ENCODE peak calls at places on chromosomes 2 and 18, in six cellular contexts. K, C, L, X, V and R are unnamed samples.
A peak's percentile ranks its signal among the peaks of the same experiment; 100 is the strongest.

GRCh38 chr2:240538031-240538780 is 19.6 kb downstream of the ANKMY1 start:
- DNase-seq in V (no peak), X (no peak), L (no peak), K (no peak), C (peak; percentile 20), R (no peak)

GRCh38 chr2:239266779-239267410 is 133.9 kb downstream of the HDAC4 start:
- DNase-seq in C (no peak), L (no peak), K (no peak), V (peak; percentile 38), X (no peak), R (no peak)

GRCh38 chr2:232512557-232512956 is 7.6 kb upstream of the PRSS56 start:
- DNase-seq in V (no peak), X (no peak), C (no peak), L (no peak), K (no peak), R (no peak)

GRCh38 chr2:131027566-131028528 is 65.4 kb downstream of the FAM168B start:
- DNase-seq in C (peak; percentile 19), X (no peak), V (no peak), K (no peak), L (no peak), R (no peak)

GRCh38 chr18:26655614-26656400 is 107.5 kb upstream of the KCTD1 start:
- DNase-seq in V (peak; percentile 68), C (peak; percentile 89), L (no peak), K (no peak), X (peak; percentile 59), R (peak; percentile 56)

GRCh38 chr2:121869873-121870272 is 114.4 kb downstream of the TSN start:
- DNase-seq in L (no peak), V (no peak), K (no peak), C (no peak), X (no peak), R (no peak)

GRCh38 chr2:183903026-183903425 is 695.3 kb upstream of the ZNF804A start:
- DNase-seq in C (no peak), L (no peak), X (peak; percentile 71), V (no peak), K (no peak), R (no peak)

GRCh38 chr18:596288-596881 is 403 bp upstream of the CLUL1 start:
- DNase-seq in C (peak; percentile 88), X (peak; percentile 61), L (no peak), V (no peak), K (no peak), R (peak; percentile 13)

GRCh38 chr2:53130441-53130943 is 637.1 kb upstream of the CHAC2 start:
- DNase-seq in L (no peak), C (no peak), K (peak; percentile 40), X (peak; percentile 88), V (no peak), R (no peak)

GRCh38 chr2:238391042-238391441 is 35.7 kb upstream of the ASB1 start:
- DNase-seq in V (no peak), L (no peak), X (no peak), C (no peak), K (no peak), R (no peak)

GRCh38 chr18:26806224-26806623 is 59.3 kb downstream of the AQP4 start:
- DNase-seq in V (no peak), C (no peak), K (no peak), X (no peak), L (no peak), R (no peak)

DNA sequence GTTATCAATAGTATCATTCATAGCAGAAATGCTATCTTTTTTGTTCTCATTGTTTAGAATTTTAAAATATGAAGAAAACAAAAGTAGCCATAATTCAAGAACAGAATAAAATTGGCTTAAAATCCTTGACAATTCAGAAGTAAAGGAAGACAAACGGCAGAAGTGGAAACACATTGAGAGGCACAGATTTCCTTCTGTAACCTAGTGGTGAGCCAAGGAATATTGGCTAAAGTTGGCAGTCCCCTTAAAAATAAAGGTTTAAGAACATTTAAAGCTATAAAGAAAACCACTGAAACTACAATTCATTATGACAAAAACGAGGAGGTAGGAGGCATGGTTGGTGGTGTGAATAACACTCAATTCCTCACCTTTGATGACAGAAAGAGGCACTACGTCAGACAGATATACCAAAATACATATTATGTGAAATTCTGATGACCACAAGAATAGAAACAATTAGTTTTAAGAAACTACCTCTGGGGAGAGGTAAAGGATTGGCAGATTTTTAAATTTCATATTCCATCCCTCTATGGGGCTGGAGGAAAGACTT is 42.3 kb downstream of the SFT2D3 start:
- DNase-seq in V (no peak), X (no peak), C (no peak), K (no peak), L (no peak), R (no peak)
- TF ChIP-seq CTCF in V (no peak), X (no peak), C (peak; percentile 66), K (no peak), L (no peak), R (no peak)

DNA sequence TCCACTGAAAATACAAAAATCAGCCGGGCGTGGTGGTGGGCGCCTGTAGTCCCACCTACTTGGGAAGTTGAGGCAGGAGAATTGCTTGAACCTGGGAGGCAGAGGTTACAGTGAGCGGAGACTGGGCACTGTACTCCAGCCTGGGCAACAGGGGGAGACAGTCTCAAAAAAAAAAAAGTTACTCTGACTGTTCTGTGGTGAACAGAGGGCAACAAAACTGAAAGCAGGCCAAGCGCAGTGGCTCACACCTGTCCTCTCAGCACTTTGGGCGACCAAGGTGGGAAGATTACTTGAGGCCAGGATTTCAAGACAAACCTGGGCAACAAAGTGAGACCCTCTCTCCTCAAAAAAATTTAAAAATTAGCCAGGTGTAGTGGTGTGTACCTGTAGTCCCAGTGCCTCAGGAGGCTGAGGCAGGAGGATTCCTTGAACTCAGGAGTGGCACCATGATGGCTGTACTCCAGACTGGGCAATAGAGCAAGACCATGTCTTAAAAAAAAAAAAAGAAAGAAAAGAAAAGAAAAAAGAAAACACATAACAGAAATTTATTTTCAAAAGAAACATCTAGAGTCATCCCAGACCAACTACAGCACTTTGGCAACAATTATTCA is 13.6 kb upstream of the RTN4 start:
- DNase-seq in L (no peak), K (no peak), C (no peak), X (no peak), V (no peak), R (no peak)
- TF ChIP-seq CTCF in L (no peak), K (no peak), C (peak; percentile 64), X (no peak), V (no peak), R (no peak)

GRCh38 chr2:35873921-35874320 is 481.7 kb upstream of the CRIM1 start:
- DNase-seq in L (no peak), K (no peak), C (no peak), V (no peak), X (peak; percentile 12), R (no peak)
- TF ChIP-seq CTCF in L (no peak), K (no peak), C (peak; percentile 60), V (no peak), X (peak; percentile 36), R (no peak)

DNA sequence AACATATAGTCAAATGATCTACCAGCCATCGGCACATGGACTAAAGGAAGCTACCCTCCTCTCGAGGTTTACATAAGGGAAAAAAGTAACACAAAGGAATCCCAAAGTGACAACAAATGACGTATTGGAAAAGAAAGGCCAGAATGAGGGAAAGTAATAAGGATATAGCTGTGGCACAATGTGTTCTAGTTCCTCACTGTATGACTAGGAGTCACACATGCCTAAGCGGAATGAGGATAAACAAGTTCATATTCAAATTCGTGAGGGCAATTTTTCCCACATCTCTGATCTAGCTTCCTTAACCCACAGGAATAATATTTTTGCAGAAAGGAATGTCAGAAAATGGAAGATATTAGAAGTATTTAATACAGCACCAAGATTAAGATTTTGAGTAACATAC is 162.3 kb upstream of the PID1 start:
- DNase-seq in L (no peak), V (no peak), K (no peak), X (no peak), C (no peak), R (no peak)
- TF ChIP-seq CTCF in L (no peak), V (no peak), K (no peak), X (no peak), C (no peak), R (no peak)

DNA sequence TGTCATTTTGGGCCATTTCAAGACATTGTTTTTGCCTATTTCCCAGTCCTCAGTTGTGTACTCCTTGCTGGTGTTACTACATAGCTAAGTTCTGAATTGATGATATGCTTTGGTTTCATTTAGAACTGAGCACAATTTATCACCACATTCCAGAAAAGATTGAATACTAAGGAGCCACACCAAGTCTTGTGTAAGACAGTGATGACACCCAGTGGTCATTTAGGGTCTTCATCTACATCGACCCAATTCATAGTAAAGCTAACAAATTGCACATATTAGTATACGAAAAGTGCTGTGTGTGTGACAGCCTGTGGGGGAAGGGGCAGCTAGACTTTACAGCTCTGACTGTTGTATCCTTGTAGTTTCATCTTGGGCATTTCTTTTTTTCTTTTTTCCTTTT is 10.9 kb upstream of the DLX2 start:
- DNase-seq in K (no peak), X (peak; percentile 56), L (no peak), C (no peak), V (no peak), R (no peak)
- TF ChIP-seq CTCF in K (peak; percentile 29), X (peak; percentile 65), L (peak; percentile 42), C (peak; percentile 75), V (peak; percentile 48), R (peak; percentile 63)

GRCh38 chr2:182242561-182242960 is 184.3 kb downstream of the PDE1A start:
- DNase-seq in K (no peak), L (no peak), C (no peak), V (no peak), X (no peak), R (no peak)

GRCh38 chr2:182245963-182246362 is 180.9 kb downstream of the PDE1A start:
- DNase-seq in L (no peak), C (no peak), X (peak; percentile 85), K (no peak), V (no peak), R (no peak)

GRCh38 chr2:182241936-182242335 is 184.9 kb downstream of the PDE1A start:
- DNase-seq in X (no peak), C (no peak), V (no peak), L (no peak), K (no peak), R (no peak)

GRCh38 chr2:182240862-182241371 is 185.9 kb downstream of the PDE1A start:
- DNase-seq in K (no peak), L (no peak), C (peak; percentile 73), X (peak; percentile 43), V (peak; percentile 28), R (peak; percentile 7)
- TF ChIP-seq CTCF in K (peak; percentile 27), L (no peak), C (peak; percentile 75), X (peak; percentile 71), V (peak; percentile 33), R (peak; percentile 64)

GRCh38 chr18:58842978-58843661 is 21.6 kb upstream of the ZNF532 start:
- DNase-seq in K (no peak), X (no peak), C (no peak), V (peak; percentile 83), L (no peak), R (no peak)

GRCh38 chr18:58843662-58844035 is 21.0 kb upstream of the ZNF532 start:
- DNase-seq in C (no peak), V (no peak), K (no peak), X (no peak), L (no peak), R (no peak)

GRCh38 chr18:58845913-58846312 is 18.8 kb upstream of the ZNF532 start:
- DNase-seq in C (no peak), K (no peak), L (no peak), V (no peak), X (no peak), R (no peak)

GRCh38 chr18:58846325-58846724 is 18.4 kb upstream of the ZNF532 start:
- DNase-seq in K (no peak), L (no peak), C (no peak), V (no peak), X (no peak), R (no peak)

GRCh38 chr18:58844871-58845270 is 19.8 kb upstream of the ZNF532 start:
- DNase-seq in L (no peak), C (no peak), V (no peak), X (no peak), K (no peak), R (no peak)
- TF ChIP-seq CTCF in L (no peak), C (no peak), V (no peak), X (no peak), K (no peak), R (no peak)

GRCh38 chr2:127413782-127414743 is 4.2 kb upstream of the PROC start:
- DNase-seq in V (no peak), K (peak; percentile 28), L (no peak), C (no peak), X (peak; percentile 81), R (no peak)
- TF ChIP-seq CTCF in V (no peak), K (no peak), L (no peak), C (no peak), X (no peak), R (no peak)